ENCODE peak calls at places on chromosome 16, in seven cellular contexts. Q, W, N, E, U, O and X are unnamed samples.

GRCh38 chr16:25126820-25127232 is 15.3 kb downstream of the LCMT1 start:
- DNase-seq in Q (no peak), E (peak), U (peak), N (peak), W (no peak), O (no peak), X (no peak)

GRCh38 chr16:87060026-87060986 is 256.9 kb downstream of the C16orf95 start:
- DNase-seq in O (no peak), Q (no peak), W (no peak), N (no peak), U (no peak), E (no peak), X (no peak)

GRCh38 chr16:397736-398332 is 835 bp downstream of the NME4 start:
- DNase-seq in U (no peak), Q (no peak), E (peak), W (peak), N (peak), O (peak), X (no peak)

GRCh38 chr16:25692734-25693508 is 1.2 kb downstream of the HS3ST4 start:
- DNase-seq in O (no peak), W (no peak), E (no peak), U (no peak), Q (no peak), N (no peak), X (no peak)

GRCh38 chr16:72961115-72961832 is 86.7 kb downstream of the ZFHX3 start:
- DNase-seq in E (peak), W (no peak), N (no peak), Q (no peak), U (no peak), O (no peak), X (peak)

GRCh38 chr16:6524501-6524900 is 808.1 kb upstream of the RBFOX1 start:
- DNase-seq in O (no peak), E (no peak), Q (no peak), N (no peak), U (no peak), W (no peak), X (no peak)

GRCh38 chr16:17417740-17418139 is 53.0 kb downstream of the XYLT1 start:
- DNase-seq in E (peak), U (no peak), Q (no peak), W (no peak), O (no peak), N (no peak), X (no peak)

GRCh38 chr16:68469728-68470460 is 21.6 kb upstream of the SMPD3 start:
- DNase-seq in O (no peak), U (no peak), W (no peak), Q (no peak), N (no peak), E (no peak), X (no peak)

GRCh38 chr16:48445782-48446533 is 60.7 kb upstream of the SIAH1 start:
- DNase-seq in O (no peak), W (no peak), Q (no peak), U (no peak), N (no peak), E (no peak), X (no peak)

GRCh38 chr16:8795096-8795495 is 2.3 kb downstream of the TMEM186 start:
- DNase-seq in N (no peak), W (no peak), U (no peak), E (no peak), O (no peak), Q (no peak), X (no peak)

GRCh38 chr16:65394306-65394705 is 272.4 kb upstream of the CDH11 start:
- DNase-seq in E (no peak), N (no peak), W (no peak), Q (no peak), O (no peak), U (no peak), X (no peak)

GRCh38 chr16:4987580-4988374 is 29.6 kb downstream of the SEC14L5 start:
- DNase-seq in N (no peak), E (peak), O (no peak), W (no peak), U (no peak), Q (no peak), X (no peak)

GRCh38 chr16:64206877-64207276 is 915.0 kb downstream of the CDH11 start:
- DNase-seq in E (no peak), U (no peak), N (no peak), W (no peak), O (no peak), Q (no peak), X (no peak)

GRCh38 chr16:17144431-17144830 is 326.3 kb downstream of the XYLT1 start:
- DNase-seq in Q (no peak), U (no peak), O (no peak), N (no peak), W (no peak), E (no peak), X (no peak)

GRCh38 chr16:88068476-88069396 is 117.5 kb downstream of the BANP start:
- DNase-seq in E (no peak), U (no peak), Q (no peak), W (no peak), N (no peak), O (no peak), X (no peak)

GRCh38 chr16:998615-999014 is 17.0 kb downstream of the SOX8 start:
- DNase-seq in O (no peak), E (no peak), N (no peak), Q (no peak), U (no peak), W (no peak), X (no peak)

GRCh38 chr16:15811778-15812750 is 44.8 kb downstream of the MYH11 start:
- DNase-seq in U (peak), E (no peak), O (no peak), N (no peak), Q (no peak), W (peak), X (peak)

GRCh38 chr16:51152691-51153261 is 1.7 kb upstream of the SALL1 start:
- DNase-seq in O (no peak), Q (no peak), E (no peak), N (peak), W (no peak), U (no peak), X (no peak)

GRCh38 chr16:87279094-87279658 is 38.0 kb downstream of the C16orf95 start:
- DNase-seq in Q (no peak), O (no peak), U (no peak), W (no peak), E (no peak), N (no peak), X (no peak)

GRCh38 chr16:59993101-59993500 is 1259.0 kb upstream of the GOT2 start:
- DNase-seq in W (no peak), O (no peak), U (no peak), E (no peak), Q (no peak), N (no peak), X (no peak)

GRCh38 chr16:4266372-4266771 is 6.5 kb downstream of the TFAP4 start:
- DNase-seq in U (no peak), N (no peak), W (no peak), O (no peak), Q (no peak), E (no peak), X (no peak)

GRCh38 chr16:75801307-75801706 is 75.0 kb upstream of the CPHXL start:
- DNase-seq in O (no peak), W (no peak), E (no peak), N (no peak), U (no peak), Q (no peak), X (no peak)

GRCh38 chr16:10355589-10355988 is 30.3 kb upstream of the ATF7IP2 start:
- DNase-seq in W (no peak), E (no peak), U (no peak), N (no peak), Q (no peak), O (no peak), X (no peak)

GRCh38 chr16:13997933-13998332 is 73.2 kb upstream of the MRTFB start:
- DNase-seq in W (no peak), Q (no peak), U (no peak), O (peak), E (peak), N (no peak), X (peak)

GRCh38 chr16:56956756-56957155 is 5.0 kb upstream of the CETP start:
- DNase-seq in E (peak), U (no peak), Q (no peak), O (no peak), N (peak), W (no peak), X (no peak)
- TF ChIP-seq CTCF in E (no peak), U (peak), Q (no peak), O (no peak), N (no peak), W (no peak), X (no peak)

GRCh38 chr16:23081675-23082119 is 67.6 kb downstream of the USP31 start:
- DNase-seq in Q (no peak), U (peak), W (peak), O (no peak), N (no peak), E (no peak), X (no peak)
- TF ChIP-seq CTCF in Q (no peak), U (no peak), W (no peak), O (no peak), N (no peak), E (no peak), X (no peak)

GRCh38 chr16:2527784-2528100 is 3.5 kb downstream of the CEMP1 start:
- DNase-seq in U (no peak), Q (no peak), N (no peak), E (no peak), W (no peak), O (no peak), X (no peak)

GRCh38 chr16:2526135-2526534 is 5.1 kb downstream of the CEMP1 start:
- DNase-seq in N (no peak), Q (no peak), W (no peak), O (no peak), E (no peak), U (no peak), X (no peak)

GRCh38 chr16:2523801-2524231 is 3.6 kb downstream of the AMDHD2 start:
- DNase-seq in N (no peak), W (no peak), E (no peak), O (no peak), U (no peak), Q (no peak), X (no peak)

GRCh38 chr16:2527071-2527783 is 4.0 kb downstream of the CEMP1 start:
- DNase-seq in U (no peak), W (no peak), N (no peak), E (no peak), Q (no peak), O (no peak), X (no peak)

GRCh38 chr16:2524339-2524938 is 4.3 kb downstream of the AMDHD2 start:
- DNase-seq in E (no peak), W (no peak), U (no peak), Q (no peak), O (no peak), N (no peak), X (no peak)
- TF ChIP-seq CTCF in E (no peak), W (no peak), U (no peak), Q (no peak), O (no peak), N (no peak), X (no peak)

DNA sequence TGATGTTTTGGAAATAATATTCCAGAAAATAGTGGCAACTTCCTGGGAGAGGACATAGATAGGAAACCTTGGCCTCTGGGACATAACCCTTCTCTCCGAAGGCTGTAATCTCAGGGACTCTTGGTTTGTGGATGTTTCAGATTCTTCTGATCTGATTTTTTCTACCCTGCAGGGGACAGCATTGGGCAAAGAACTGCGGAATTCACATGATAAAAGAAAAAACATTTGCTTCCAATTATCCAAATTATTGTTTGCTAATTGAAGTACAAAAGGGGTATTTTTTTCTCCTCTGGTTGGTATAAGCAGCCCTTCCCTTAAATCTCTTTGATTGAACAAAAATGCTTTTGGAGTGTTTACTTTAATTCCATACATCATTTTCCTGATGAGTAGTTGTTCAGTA is 251.7 kb upstream of the IRX3 start:
- DNase-seq in Q (no peak), O (no peak), N (no peak), U (no peak), E (no peak), W (no peak), X (no peak)
- TF ChIP-seq CTCF in Q (no peak), O (no peak), N (no peak), U (no peak), E (no peak), W (peak), X (no peak)